ENCODE peak calls at places on chromosomes 1 and 21, in seven cellular contexts. L is ovary, X is astrocyte of the spinal cord, U is cardiac fibroblast, J is hepatocyte, N is osteoblast, R is HL-60. B is an unnamed sample.

GRCh38 chr1:45930258-45931150 is 127.1 kb downstream of the MAST2 start:
- DNase-seq in R (no peak), N (no peak), J (no peak), U (no peak), L (no peak), X (no peak), B (no peak)

GRCh38 chr1:99217599-99217998 is 46.7 kb upstream of the PLPPR4 start:
- DNase-seq in U (no peak), N (no peak), X (no peak), L (no peak), R (no peak), J (no peak), B (no peak)

GRCh38 chr21:34128674-34129038 is 55.3 kb downstream of the MRPS6 start:
- DNase-seq in N (no peak), L (no peak), J (no peak), R (no peak), X (peak), U (no peak), B (no peak)

GRCh38 chr1:46248122-46248920 is 758 bp downstream of the RAD54L start:
- DNase-seq in X (no peak), U (no peak), N (peak), L (peak), R (peak), J (peak), B (no peak)

GRCh38 chr1:44328767-44329416 is 26.2 kb downstream of the ERI3 start:
- DNase-seq in J (no peak), U (peak), N (no peak), L (no peak), X (no peak), R (no peak), B (no peak)

GRCh38 chr1:167627865-167628641 is 2.0 kb upstream of the RCSD1 start:
- DNase-seq in L (no peak), J (no peak), X (no peak), N (no peak), R (peak), U (no peak), B (no peak)

GRCh38 chr1:19066248-19066873 is 109.9 kb upstream of the IFFO2 start:
- DNase-seq in U (no peak), R (no peak), J (no peak), L (no peak), N (peak), X (peak), B (no peak)

GRCh38 chr1:178060789-178061556 is 32.9 kb upstream of the RASAL2 start:
- DNase-seq in J (peak), L (no peak), R (peak), U (peak), X (peak), N (no peak), B (peak)

GRCh38 chr1:63601061-63601460 is 7.8 kb downstream of the PGM1 start:
- DNase-seq in L (no peak), R (no peak), J (no peak), N (peak), X (no peak), U (no peak), B (no peak)

GRCh38 chr1:182446033-182446669 is 3.8 kb upstream of the RGSL1 start:
- DNase-seq in U (peak), X (peak), N (peak), R (peak), L (no peak), J (peak), B (peak)

GRCh38 chr1:51627672-51628071 is 10.8 kb downstream of the OSBPL9 start:
- DNase-seq in N (peak), R (peak), L (no peak), U (peak), J (peak), X (peak), B (peak)

GRCh38 chr1:100075773-100076172 is 57.0 kb downstream of the SASS6 start:
- DNase-seq in L (no peak), R (no peak), J (no peak), X (no peak), N (no peak), U (peak), B (no peak)

GRCh38 chr1:63772201-63772600 is 1.6 kb upstream of the ROR1 start:
- DNase-seq in N (no peak), L (no peak), R (no peak), J (no peak), U (no peak), X (no peak), B (no peak)

GRCh38 chr1:40930174-40930573 is 49.3 kb upstream of the CTPS1 start:
- DNase-seq in R (no peak), J (no peak), X (no peak), L (no peak), U (no peak), N (no peak), B (no peak)

GRCh38 chr1:50329332-50329932 is 93.8 kb downstream of the DMRTA2 start:
- DNase-seq in X (no peak), U (no peak), J (no peak), N (no peak), L (no peak), R (no peak), B (no peak)

GRCh38 chr1:206100226-206100780 is 16.9 kb downstream of the AVPR1B start:
- DNase-seq in L (no peak), N (no peak), J (no peak), U (no peak), X (no peak), R (peak), B (no peak)

GRCh38 chr1:19169642-19170041 is 40.4 kb downstream of the UBR4 start:
- DNase-seq in R (no peak), J (no peak), X (peak), U (no peak), L (no peak), N (peak), B (peak)

GRCh38 chr1:62962794-62963776 is 179.2 kb downstream of the ATG4C start:
- DNase-seq in R (peak), J (peak), X (peak), N (peak), U (peak), L (no peak), B (peak)

GRCh38 chr1:26771643-26772321 is 16.0 kb upstream of the PIGV start:
- DNase-seq in U (peak), R (no peak), J (peak), X (peak), N (peak), L (peak), B (peak)

GRCh38 chr1:203629509-203630082 is 3.0 kb downstream of the ATP2B4 start:
- DNase-seq in X (peak), R (no peak), N (peak), J (peak), U (peak), L (peak), B (peak)

GRCh38 chr1:10122926-10123325 is 87.4 kb upstream of the KIF1B start:
- DNase-seq in X (peak), U (no peak), R (no peak), J (no peak), L (no peak), N (peak), B (peak)

GRCh38 chr1:217184854-217185253 is 446.0 kb downstream of the GPATCH2 start:
- DNase-seq in J (no peak), R (no peak), X (no peak), U (peak), N (no peak), L (no peak), B (no peak)

GRCh38 chr1:61297887-61298286 is 215.5 kb downstream of the NFIA start:
- DNase-seq in N (no peak), X (no peak), L (no peak), R (no peak), J (no peak), U (no peak), B (no peak)

GRCh38 chr1:119686661-119687060 is 25.1 kb upstream of the PHGDH start:
- DNase-seq in J (peak), R (no peak), U (no peak), L (no peak), N (peak), X (no peak), B (no peak)

GRCh38 chr1:57378564-57378963 is 45.3 kb downstream of the DAB1 start:
- DNase-seq in N (no peak), X (no peak), U (no peak), J (no peak), L (no peak), R (no peak), B (no peak)

GRCh38 chr1:219387211-219387610 is 213.5 kb downstream of the LYPLAL1 start:
- DNase-seq in L (no peak), U (no peak), R (no peak), X (no peak), N (no peak), J (no peak), B (no peak)

GRCh38 chr1:9784508-9785133 is 39.1 kb downstream of the CLSTN1 start:
- DNase-seq in J (peak), R (peak), U (peak), L (no peak), X (peak), N (peak), B (peak)

GRCh38 chr1:92108631-92109030 is 28.5 kb downstream of the BTBD8 start:
- DNase-seq in X (no peak), R (no peak), J (no peak), N (no peak), U (no peak), L (no peak), B (no peak)

GRCh38 chr1:92105546-92106081 is 25.5 kb downstream of the BTBD8 start:
- DNase-seq in R (no peak), J (no peak), X (no peak), N (no peak), U (no peak), L (no peak), B (no peak)
- H3K4me3 ChIP-seq in R (no peak), J (no peak), X (no peak), N (no peak), U (no peak), L (no peak), B (no peak)

GRCh38 chr1:241976264-241976663 is 18.7 kb downstream of the BECN2 start:
- DNase-seq in N (peak), J (no peak), L (no peak), X (no peak), R (no peak), U (no peak), B (no peak)
- TF ChIP-seq CTCF in N (no peak), J (no peak), L (no peak), X (no peak), R (no peak), U (no peak), B (no peak)

DNA sequence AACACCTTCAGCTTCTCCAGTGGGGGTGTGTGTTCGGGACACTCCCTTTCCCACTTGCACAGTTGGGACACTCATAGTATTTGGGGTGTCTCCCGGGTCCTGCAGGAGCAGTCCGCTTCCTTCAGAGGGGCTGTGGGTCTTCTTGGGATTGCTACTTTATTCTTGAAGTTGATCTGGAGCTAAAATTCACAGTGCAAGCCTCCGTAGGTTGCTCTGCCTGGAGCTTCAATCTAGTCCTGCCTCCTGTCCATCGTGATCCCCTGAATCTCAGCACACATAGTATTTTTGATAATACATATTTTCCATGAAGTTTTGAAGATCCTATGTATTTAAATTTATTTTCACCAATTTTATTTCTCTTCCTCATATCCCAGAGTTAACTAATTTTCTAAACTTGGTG is 902.1 kb downstream of the LTN1 start:
- DNase-seq in L (no peak), U (no peak), J (no peak), N (no peak), X (no peak), R (no peak), B (no peak)
- H3K4me3 ChIP-seq in L (no peak), U (peak), J (peak), N (no peak), X (no peak), R (no peak), B (no peak)

GRCh38 chr1:151146416-151147131 is at the start of gene SEMA6C:
- DNase-seq in L (peak), N (peak), J (peak), X (peak), U (peak), R (peak), B (peak)
- TF ChIP-seq CTCF in L (no peak), N (no peak), J (no peak), X (no peak), U (no peak), R (no peak), B (no peak)

GRCh38 chr1:31771891-31772668 is 7.9 kb upstream of the ADGRB2 start:
- DNase-seq in L (no peak), N (no peak), X (no peak), R (no peak), U (no peak), J (peak), B (peak)
- H3K4me3 ChIP-seq in L (no peak), N (peak), X (no peak), R (no peak), U (no peak), J (no peak), B (peak)

DNA sequence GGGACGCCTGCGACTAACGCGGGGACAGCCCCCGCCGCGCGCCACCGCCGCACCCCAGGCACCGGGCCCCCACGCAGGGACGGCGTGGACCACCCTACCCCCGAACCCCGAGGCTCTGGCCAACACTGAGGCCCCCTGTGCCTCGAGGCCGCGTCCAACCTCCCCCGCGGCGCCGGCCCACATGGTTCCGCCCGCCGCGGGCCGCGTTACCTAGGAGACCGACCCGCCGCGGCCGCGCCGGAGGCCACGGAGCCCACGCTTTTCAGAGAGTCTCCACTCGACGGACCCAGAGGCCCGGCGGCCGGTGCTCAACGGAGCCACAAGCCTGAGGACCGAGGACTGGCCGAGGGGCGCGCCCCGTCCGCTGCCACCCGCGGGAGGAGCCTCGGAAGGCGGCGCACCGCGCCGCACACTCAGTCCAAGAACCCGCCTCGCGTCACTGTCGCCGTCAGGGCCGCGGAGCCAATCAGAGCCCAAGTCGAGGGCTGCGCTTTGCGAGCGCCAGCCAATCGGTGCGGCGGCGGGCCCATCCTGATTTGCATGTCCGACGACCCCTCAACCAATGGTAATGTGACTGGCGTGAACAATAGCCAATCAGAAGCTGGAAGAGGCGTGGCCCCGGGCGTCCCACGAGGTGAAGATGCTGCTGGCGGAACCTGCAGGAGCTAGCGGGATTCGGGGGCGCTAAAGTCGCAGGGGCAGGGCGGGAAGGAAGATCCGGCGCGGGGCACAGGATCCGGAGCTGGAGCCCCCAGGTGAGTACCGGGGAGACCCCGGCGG is at the start of gene NPHP4:
- DNase-seq in N (peak), R (peak), U (peak), X (peak), J (peak), L (peak), B (peak)
- TF ChIP-seq CTCF in N (no peak), R (no peak), U (no peak), X (no peak), J (no peak), L (no peak), B (no peak)

GRCh38 chr1:109884242-109884891 is 26.3 kb upstream of the CSF1 start:
- DNase-seq in L (no peak), R (no peak), X (no peak), U (no peak), J (no peak), N (no peak), B (no peak)
- H3K4me3 ChIP-seq in L (no peak), R (no peak), X (no peak), U (no peak), J (no peak), N (no peak), B (no peak)